ENCODE peak calls at places on chromosomes 6 and 20, in six cellular contexts. One of them, this sample, is unnamed.

GRCh38 chr6:69732640-69733039 is 64.2 kb downstream of the LMBRD1 start:
- DNase-seq in MM.1S: no peak
- DNase-seq in H9: no peak
- DNase-seq in neural progenitor cell: no peak
- DNase-seq in mammary epithelial cell: no peak
- DNase-seq in uterus: no peak
- DNase-seq in this sample: no peak

GRCh38 chr6:44011350-44011925 is 115.8 kb downstream of the MRPL14 start:
- DNase-seq in MM.1S: no peak
- DNase-seq in H9: no peak
- DNase-seq in neural progenitor cell: no peak
- DNase-seq in mammary epithelial cell: no peak
- DNase-seq in uterus: no peak
- DNase-seq in this sample: no peak

GRCh38 chr20:10185741-10186558 is 32.7 kb upstream of the SNAP25 start:
- DNase-seq in MM.1S: no peak
- DNase-seq in H9: no peak
- DNase-seq in neural progenitor cell: no peak
- DNase-seq in mammary epithelial cell: no peak
- DNase-seq in uterus: no peak
- DNase-seq in this sample: no peak

GRCh38 chr6:97136644-97137358 is 146.2 kb downstream of the MMS22L start:
- DNase-seq in MM.1S: no peak
- DNase-seq in H9: no peak
- DNase-seq in neural progenitor cell: no peak
- DNase-seq in mammary epithelial cell: no peak
- DNase-seq in uterus: no peak
- DNase-seq in this sample: no peak

GRCh38 chr6:35181933-35182612 is 31.7 kb upstream of the SCUBE3 start:
- DNase-seq in MM.1S: no peak
- DNase-seq in H9: peak
- DNase-seq in neural progenitor cell: peak
- DNase-seq in mammary epithelial cell: peak
- DNase-seq in uterus: peak
- DNase-seq in this sample: no peak

GRCh38 chr6:33595001-33595846 is 15.1 kb upstream of the BAK1 start:
- DNase-seq in MM.1S: no peak
- DNase-seq in H9: peak
- DNase-seq in neural progenitor cell: peak
- DNase-seq in mammary epithelial cell: no peak
- DNase-seq in uterus: no peak
- DNase-seq in this sample: no peak

GRCh38 chr6:45423901-45424627 is 46.3 kb upstream of the SUPT3H start:
- DNase-seq in MM.1S: peak
- DNase-seq in H9: peak
- DNase-seq in neural progenitor cell: peak
- DNase-seq in mammary epithelial cell: peak
- DNase-seq in uterus: no peak
- DNase-seq in this sample: peak

GRCh38 chr6:110042670-110043296 is 64.7 kb downstream of the GPR6 start:
- DNase-seq in MM.1S: no peak
- DNase-seq in H9: no peak
- DNase-seq in neural progenitor cell: peak
- DNase-seq in mammary epithelial cell: no peak
- DNase-seq in uterus: no peak
- DNase-seq in this sample: no peak

GRCh38 chr20:51705400-51705799 is 62.8 kb downstream of the ATP9A start:
- DNase-seq in MM.1S: no peak
- DNase-seq in H9: no peak
- DNase-seq in neural progenitor cell: peak
- DNase-seq in mammary epithelial cell: no peak
- DNase-seq in uterus: no peak
- DNase-seq in this sample: no peak

GRCh38 chr6:56856036-56856580 is 98.8 kb upstream of the BEND6 start:
- DNase-seq in MM.1S: no peak
- DNase-seq in H9: no peak
- DNase-seq in neural progenitor cell: peak
- DNase-seq in mammary epithelial cell: no peak
- DNase-seq in uterus: no peak
- DNase-seq in this sample: no peak

GRCh38 chr6:30169658-30170614 is 6.6 kb downstream of the TRIM15 start:
- DNase-seq in MM.1S: peak
- DNase-seq in H9: no peak
- DNase-seq in neural progenitor cell: peak
- DNase-seq in mammary epithelial cell: peak
- DNase-seq in uterus: no peak
- DNase-seq in this sample: no peak

GRCh38 chr6:44113396-44113795 is 13.9 kb downstream of the MRPL14 start:
- DNase-seq in MM.1S: no peak
- DNase-seq in H9: no peak
- DNase-seq in neural progenitor cell: no peak
- DNase-seq in mammary epithelial cell: no peak
- DNase-seq in uterus: no peak
- DNase-seq in this sample: no peak

GRCh38 chr6:28580484-28580883 is 54.8 kb downstream of the GPX5 start:
- DNase-seq in MM.1S: peak
- DNase-seq in H9: no peak
- DNase-seq in neural progenitor cell: no peak
- DNase-seq in mammary epithelial cell: peak
- DNase-seq in uterus: no peak
- DNase-seq in this sample: no peak

GRCh38 chr6:30075094-30075986 is at the start of gene RNF39:
- DNase-seq in MM.1S: no peak
- DNase-seq in H9: no peak
- DNase-seq in neural progenitor cell: peak
- DNase-seq in mammary epithelial cell: peak
- DNase-seq in uterus: no peak
- DNase-seq in this sample: no peak

GRCh38 chr6:168095741-168096250 is 16.8 kb upstream of the FRMD1 start:
- DNase-seq in MM.1S: no peak
- DNase-seq in H9: no peak
- DNase-seq in neural progenitor cell: no peak
- DNase-seq in mammary epithelial cell: no peak
- DNase-seq in uterus: no peak
- DNase-seq in this sample: no peak

GRCh38 chr20:18066421-18067333 is 9.0 kb upstream of the OVOL2 start:
- DNase-seq in MM.1S: no peak
- DNase-seq in H9: no peak
- DNase-seq in neural progenitor cell: no peak
- DNase-seq in mammary epithelial cell: no peak
- DNase-seq in uterus: no peak
- DNase-seq in this sample: no peak

GRCh38 chr20:46230811-46231282 is 77.5 kb downstream of the CDH22 start:
- DNase-seq in MM.1S: peak
- DNase-seq in H9: peak
- DNase-seq in neural progenitor cell: peak
- DNase-seq in mammary epithelial cell: peak
- DNase-seq in uterus: no peak
- DNase-seq in this sample: no peak

GRCh38 chr6:132490478-132491204 is 22.3 kb downstream of the STX7 start:
- DNase-seq in MM.1S: no peak
- DNase-seq in H9: no peak
- DNase-seq in neural progenitor cell: no peak
- DNase-seq in mammary epithelial cell: no peak
- DNase-seq in uterus: no peak
- DNase-seq in this sample: no peak

GRCh38 chr6:79946773-79947190 is 571 bp downstream of the ELOVL4 start:
- DNase-seq in MM.1S: peak
- DNase-seq in H9: peak
- DNase-seq in neural progenitor cell: peak
- DNase-seq in mammary epithelial cell: peak
- DNase-seq in uterus: peak
- DNase-seq in this sample: no peak

GRCh38 chr6:79947191-79948173 is at the start of gene ELOVL4:
- DNase-seq in MM.1S: peak
- DNase-seq in H9: peak
- DNase-seq in neural progenitor cell: peak
- DNase-seq in mammary epithelial cell: peak
- DNase-seq in uterus: peak
- DNase-seq in this sample: peak

GRCh38 chr6:79943133-79943532 is 4.2 kb downstream of the ELOVL4 start:
- DNase-seq in MM.1S: no peak
- DNase-seq in H9: no peak
- DNase-seq in neural progenitor cell: no peak
- DNase-seq in mammary epithelial cell: no peak
- DNase-seq in uterus: no peak
- DNase-seq in this sample: no peak

GRCh38 chr6:79949235-79949634 is 1.9 kb upstream of the ELOVL4 start:
- DNase-seq in MM.1S: peak
- DNase-seq in H9: peak
- DNase-seq in neural progenitor cell: peak
- DNase-seq in mammary epithelial cell: peak
- DNase-seq in uterus: peak
- DNase-seq in this sample: no peak

GRCh38 chr6:79946242-79946641 is 1.1 kb downstream of the ELOVL4 start:
- DNase-seq in MM.1S: peak
- DNase-seq in H9: peak
- DNase-seq in neural progenitor cell: peak
- DNase-seq in mammary epithelial cell: peak
- DNase-seq in uterus: no peak
- DNase-seq in this sample: no peak
- TF ChIP-seq CTCF in MM.1S: peak
- TF ChIP-seq CTCF in H9: peak
- TF ChIP-seq CTCF in neural progenitor cell: peak
- TF ChIP-seq CTCF in mammary epithelial cell: peak
- TF ChIP-seq CTCF in uterus: no peak
- TF ChIP-seq CTCF in this sample: no peak

GRCh38 chr20:33401042-33401921 is at the start of gene CDK5RAP1:
- DNase-seq in MM.1S: peak
- DNase-seq in H9: peak
- DNase-seq in neural progenitor cell: peak
- DNase-seq in mammary epithelial cell: peak
- DNase-seq in uterus: peak
- DNase-seq in this sample: peak
- TF ChIP-seq CTCF in MM.1S: no peak
- TF ChIP-seq CTCF in H9: no peak
- TF ChIP-seq CTCF in neural progenitor cell: no peak
- TF ChIP-seq CTCF in mammary epithelial cell: no peak
- TF ChIP-seq CTCF in uterus: peak
- TF ChIP-seq CTCF in this sample: no peak

GRCh38 chr6:219641-220198 is 72.6 kb upstream of the DUSP22 start:
- DNase-seq in MM.1S: no peak
- DNase-seq in H9: peak
- DNase-seq in neural progenitor cell: peak
- DNase-seq in mammary epithelial cell: no peak
- DNase-seq in uterus: no peak
- DNase-seq in this sample: peak

GRCh38 chr6:219019-219570 is 73.2 kb upstream of the DUSP22 start:
- DNase-seq in MM.1S: no peak
- DNase-seq in H9: no peak
- DNase-seq in neural progenitor cell: peak
- DNase-seq in mammary epithelial cell: no peak
- DNase-seq in uterus: no peak
- DNase-seq in this sample: no peak

GRCh38 chr6:217048-217659 is 75.1 kb upstream of the DUSP22 start:
- DNase-seq in MM.1S: peak
- DNase-seq in H9: peak
- DNase-seq in neural progenitor cell: peak
- DNase-seq in mammary epithelial cell: no peak
- DNase-seq in uterus: no peak
- DNase-seq in this sample: no peak

GRCh38 chr6:220312-220711 is 72.0 kb upstream of the DUSP22 start:
- DNase-seq in MM.1S: no peak
- DNase-seq in H9: no peak
- DNase-seq in neural progenitor cell: no peak
- DNase-seq in mammary epithelial cell: no peak
- DNase-seq in uterus: no peak
- DNase-seq in this sample: no peak

DNA sequence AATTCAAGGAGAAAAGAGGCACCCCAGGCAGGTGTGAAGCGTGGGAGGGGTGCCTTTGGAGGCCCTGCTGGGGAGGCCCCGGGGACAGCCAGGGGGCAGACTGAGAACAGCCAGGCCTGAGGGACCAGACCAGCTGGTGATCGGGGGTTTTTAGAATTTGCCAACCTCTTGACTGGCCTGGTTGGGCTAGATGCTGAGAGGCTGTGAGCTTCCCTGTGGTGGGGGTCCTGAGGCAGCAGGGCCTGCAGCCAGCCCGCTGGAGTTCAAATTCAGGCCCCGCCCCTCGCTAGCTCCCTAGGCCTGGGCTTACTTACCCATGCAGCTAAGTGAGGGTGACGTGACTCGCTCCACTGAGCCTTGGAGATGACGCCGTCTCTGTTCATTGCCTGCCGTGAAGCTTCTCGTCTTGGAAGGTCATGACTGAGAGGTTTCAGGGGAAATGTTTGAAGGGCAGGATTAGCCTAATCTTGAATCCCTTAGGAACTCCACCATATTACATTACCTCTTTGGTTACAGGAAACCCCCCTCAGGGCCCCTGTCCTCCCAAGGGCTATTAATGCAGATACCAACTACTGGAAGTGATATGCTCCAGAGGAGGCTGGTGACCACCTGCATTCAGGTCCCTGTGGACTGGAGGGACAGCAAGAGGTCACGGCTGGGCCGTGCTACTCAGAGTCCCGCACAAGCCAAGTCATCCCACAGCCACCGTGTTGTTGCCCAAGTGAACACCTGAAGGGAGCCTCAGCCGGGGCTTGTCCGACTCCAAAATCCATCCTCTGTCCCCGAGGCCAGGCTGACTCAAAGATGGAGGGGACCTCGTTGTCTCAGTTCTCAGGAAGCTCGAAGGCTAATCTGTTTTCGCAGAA is 73.9 kb upstream of the DUSP22 start:
- DNase-seq in MM.1S: no peak
- DNase-seq in H9: no peak
- DNase-seq in neural progenitor cell: no peak
- DNase-seq in mammary epithelial cell: no peak
- DNase-seq in uterus: no peak
- DNase-seq in this sample: no peak
- TF ChIP-seq CTCF in MM.1S: no peak
- TF ChIP-seq CTCF in H9: no peak
- TF ChIP-seq CTCF in neural progenitor cell: no peak
- TF ChIP-seq CTCF in mammary epithelial cell: no peak
- TF ChIP-seq CTCF in uterus: no peak
- TF ChIP-seq CTCF in this sample: no peak

DNA sequence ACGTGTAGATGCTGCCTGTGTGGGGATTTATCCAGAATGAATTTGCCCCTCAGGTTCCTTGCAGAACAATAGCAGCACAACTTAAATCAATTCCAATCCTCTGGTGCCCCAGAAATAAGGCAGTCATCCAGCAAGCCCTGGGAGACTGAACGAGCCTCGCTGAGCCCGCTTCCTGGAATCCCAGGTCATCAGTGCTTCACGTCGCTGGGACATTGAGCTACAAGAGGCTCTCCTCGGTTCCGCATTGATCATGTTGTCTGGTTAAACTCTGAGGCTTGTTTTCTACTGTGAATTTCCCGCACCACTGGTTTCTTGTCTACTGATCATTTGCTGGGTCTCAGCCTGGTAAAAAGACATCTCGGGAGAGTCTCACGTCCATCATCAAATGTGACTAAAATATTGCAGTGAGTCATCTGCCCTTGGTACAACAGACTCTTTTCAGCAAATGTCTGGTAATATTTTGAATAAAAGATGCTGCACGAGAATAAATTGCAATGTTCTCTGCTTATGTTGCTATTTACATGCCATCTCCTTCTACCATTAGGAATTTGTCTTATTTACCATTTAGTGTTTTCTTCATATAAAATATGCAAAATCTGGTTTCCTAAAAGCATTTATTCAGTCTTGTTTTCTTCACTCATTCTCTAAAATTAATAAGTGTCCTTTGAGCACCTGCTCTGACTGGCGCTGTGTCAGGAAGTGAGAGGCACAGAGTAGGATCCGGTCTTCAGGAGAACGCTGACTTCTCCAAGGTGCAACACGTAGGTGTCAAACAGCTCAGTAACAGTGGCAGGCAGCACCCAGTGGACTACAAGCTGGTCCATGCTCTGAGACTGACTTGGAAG is 569.3 kb downstream of the QKI start:
- DNase-seq in MM.1S: no peak
- DNase-seq in H9: no peak
- DNase-seq in neural progenitor cell: peak
- DNase-seq in mammary epithelial cell: no peak
- DNase-seq in uterus: no peak
- DNase-seq in this sample: no peak
- TF ChIP-seq CTCF in MM.1S: no peak
- TF ChIP-seq CTCF in H9: no peak
- TF ChIP-seq CTCF in neural progenitor cell: no peak
- TF ChIP-seq CTCF in mammary epithelial cell: no peak
- TF ChIP-seq CTCF in uterus: no peak
- TF ChIP-seq CTCF in this sample: no peak

This sample was measured in CD14-positive monocyte.